ENCODE peak calls at places on chromosomes 3 and 15, in nine cellular contexts. S is GM13976, G is fibroblast of mammary gland, U is neural progenitor cell, J is sigmoid colon, A is epithelial cell of esophagus, O is heart left ventricle, P is A673, F is stomach. H is an unnamed sample.

GRCh38 chr3:107680698-107681097 is 157.9 kb downstream of the BBX start:
- DNase-seq in S (no peak), G (peak; percentile 41), U (no peak), J (no peak), A (no peak), O (no peak), P (no peak), F (no peak), H (no peak)

GRCh38 chr3:36800533-36801116 is 36.3 kb upstream of the DCLK3 start:
- DNase-seq in S (no peak), G (no peak), U (no peak), J (no peak), A (peak; percentile 64), O (no peak), P (no peak), F (no peak), H (no peak)

GRCh38 chr3:128247841-128248240 is 94.6 kb downstream of the EEFSEC start:
- DNase-seq in S (no peak), G (no peak), U (no peak), J (no peak), A (no peak), O (no peak), P (no peak), F (no peak), H (no peak)

GRCh38 chr3:12894629-12895028 is 53.3 kb upstream of the RPL32 start:
- DNase-seq in S (no peak), G (no peak), U (no peak), J (no peak), A (no peak), O (no peak), P (no peak), F (no peak), H (no peak)

GRCh38 chr3:128550471-128551126 is 57.6 kb upstream of the GATA2 start:
- DNase-seq in S (no peak), G (no peak), U (no peak), J (no peak), A (no peak), O (no peak), P (no peak), F (peak; percentile 15), H (no peak)

GRCh38 chr3:40741729-40742128 is 217.0 kb downstream of the ZNF621 start:
- DNase-seq in S (no peak), G (peak; percentile 78), U (peak; percentile 16), J (peak; percentile 82), A (no peak), O (peak; percentile 64), P (no peak), F (no peak), H (no peak)

GRCh38 chr15:62118446-62118964 is 46.6 kb downstream of the C2CD4B start:
- DNase-seq in S (no peak), G (peak; percentile 36), U (no peak), J (no peak), A (no peak), O (no peak), P (peak; percentile 40), F (no peak), H (no peak)

GRCh38 chr3:188051801-188052228 is 102.1 kb upstream of the LPP start:
- DNase-seq in S (no peak), G (peak; percentile 83), U (no peak), J (peak; percentile 91), A (no peak), O (peak; percentile 61), P (no peak), F (no peak), H (no peak)

GRCh38 chr15:77675806-77676415 is 43.2 kb upstream of the LINGO1 start:
- DNase-seq in S (no peak), G (no peak), U (no peak), J (no peak), A (no peak), O (peak; percentile 39), P (no peak), F (no peak), H (no peak)

GRCh38 chr3:41117398-41117870 is 81.9 kb upstream of the CTNNB1 start:
- DNase-seq in S (peak; percentile 70), G (peak; percentile 45), U (peak; percentile 15), J (peak; percentile 90), A (peak; percentile 99), O (peak; percentile 90), P (peak; percentile 45), F (peak; percentile 86), H (peak; percentile 65)

GRCh38 chr3:164236856-164237255 is 841.4 kb downstream of the SI start:
- DNase-seq in S (no peak), G (no peak), U (no peak), J (no peak), A (no peak), O (no peak), P (no peak), F (no peak), H (no peak)

GRCh38 chr15:59366368-59367021 is 6.2 kb downstream of the MYO1E start:
- DNase-seq in S (no peak), G (peak; percentile 50), U (no peak), J (no peak), A (peak; percentile 45), O (no peak), P (no peak), F (no peak), H (no peak)

GRCh38 chr3:190252080-190252479 is 70.2 kb downstream of the CLDN1 start:
- DNase-seq in S (no peak), G (peak; percentile 81), U (peak; percentile 3), J (no peak), A (peak; percentile 85), O (no peak), P (peak; percentile 74), F (no peak), H (no peak)

GRCh38 chr3:49346797-49347251 is 7.0 kb upstream of the USP4 start:
- DNase-seq in S (no peak), G (peak; percentile 77), U (no peak), J (no peak), A (peak; percentile 75), O (no peak), P (no peak), F (no peak), H (no peak)

GRCh38 chr3:84008623-84009022 is 950.2 kb upstream of the CADM2 start:
- DNase-seq in S (no peak), G (no peak), U (no peak), J (no peak), A (peak; percentile 63), O (no peak), P (no peak), F (no peak), H (no peak)

GRCh38 chr3:128814514-128815317 is 64.7 kb upstream of the ACAD9 start:
- DNase-seq in S (no peak), G (no peak), U (no peak), J (no peak), A (no peak), O (peak; percentile 59), P (no peak), F (no peak), H (no peak)

GRCh38 chr3:59103552-59103951 is 53.7 kb upstream of the CFAP20DC start:
- DNase-seq in S (no peak), G (no peak), U (no peak), J (no peak), A (no peak), O (no peak), P (no peak), F (no peak), H (no peak)

GRCh38 chr15:72342385-72342784 is 22.4 kb upstream of the CELF6 start:
- DNase-seq in S (peak; percentile 45), G (peak; percentile 28), U (peak; percentile 66), J (no peak), A (peak; percentile 51), O (no peak), P (peak; percentile 40), F (peak; percentile 32), H (no peak)
- TF ChIP-seq CTCF in S (no peak), G (peak; percentile 35), U (peak; percentile 56), J (no peak), A (peak; percentile 47), O (peak; percentile 54), P (peak; percentile 58), F (no peak), H (peak; percentile 18)

GRCh38 chr15:53872410-53872809 is 105.8 kb upstream of the UNC13C start:
- DNase-seq in S (no peak), G (no peak), U (no peak), J (no peak), A (peak; percentile 35), O (no peak), P (peak; percentile 2), F (no peak), H (no peak)

GRCh38 chr15:53869806-53870073 is 108.5 kb upstream of the UNC13C start:
- DNase-seq in S (no peak), G (no peak), U (no peak), J (no peak), A (no peak), O (no peak), P (no peak), F (no peak), H (no peak)

DNA sequence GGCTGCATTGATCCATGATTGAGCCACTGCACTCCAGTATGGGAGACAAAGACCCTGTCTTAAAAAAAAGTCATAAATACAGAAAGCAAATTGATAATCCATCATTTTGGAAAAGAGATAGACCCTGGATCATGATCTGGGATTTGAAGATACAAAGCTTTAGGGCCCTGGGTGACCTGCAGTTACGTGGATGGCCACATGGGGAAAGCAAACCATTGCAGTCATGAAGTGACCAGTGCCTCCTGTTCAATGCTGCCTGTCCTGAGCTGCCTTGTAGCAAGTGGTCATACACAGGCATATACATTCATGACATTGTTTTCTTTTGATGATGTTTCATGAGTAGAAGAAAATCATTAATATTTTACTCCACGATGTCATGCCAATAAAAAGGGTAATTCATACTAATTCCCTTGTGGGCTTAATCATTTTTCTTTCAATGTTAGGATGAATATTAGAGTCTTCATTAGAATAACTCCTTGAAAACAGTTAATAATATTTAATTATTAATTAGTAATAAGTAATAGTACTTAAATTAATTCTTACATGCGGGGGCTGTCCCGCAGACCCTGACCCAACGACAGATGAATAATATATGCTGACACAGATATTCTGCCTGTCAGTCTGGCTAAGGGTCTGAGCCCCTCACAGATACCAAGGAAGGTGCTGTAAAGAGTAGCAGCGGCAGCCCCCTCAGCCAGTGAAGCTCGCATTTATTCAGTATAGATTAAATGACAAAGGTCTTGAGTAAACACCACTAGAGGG is 109.0 kb upstream of the UNC13C start:
- DNase-seq in S (no peak), G (no peak), U (peak; percentile 9), J (no peak), A (peak; percentile 22), O (no peak), P (no peak), F (no peak), H (no peak)
- TF ChIP-seq CTCF in S (no peak), G (no peak), U (peak; percentile 31), J (no peak), A (peak; percentile 33), O (no peak), P (no peak), F (no peak), H (no peak)

DNA sequence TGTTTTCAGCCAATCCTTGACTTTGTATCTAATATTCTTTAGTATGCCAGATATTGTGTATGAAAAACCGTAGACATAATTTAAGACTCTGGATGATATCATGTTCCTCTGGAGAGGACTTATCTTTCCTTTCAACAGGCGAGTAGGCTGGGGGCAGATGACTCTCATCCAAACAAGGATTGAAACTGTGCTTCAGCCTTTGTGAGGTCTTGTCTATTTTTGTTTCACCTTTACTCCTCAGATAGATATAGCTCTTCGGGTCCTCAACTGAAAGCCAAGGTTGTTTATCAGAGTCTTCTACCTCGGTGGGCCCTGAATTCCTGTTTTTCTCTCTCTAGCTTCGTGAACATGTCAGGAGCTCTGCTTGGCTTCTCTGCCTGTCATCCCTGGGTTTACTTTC is 66.0 kb downstream of the C3orf20 start:
- DNase-seq in S (no peak), G (no peak), U (no peak), J (no peak), A (no peak), O (no peak), P (no peak), F (no peak), H (no peak)
- TF ChIP-seq CTCF in S (no peak), G (no peak), U (no peak), J (no peak), A (no peak), O (no peak), P (no peak), F (no peak), H (no peak)

GRCh38 chr3:14678015-14678503 is 3.1 kb downstream of the C3orf20 start:
- DNase-seq in S (no peak), G (no peak), U (no peak), J (no peak), A (no peak), O (no peak), P (no peak), F (no peak), H (no peak)
- TF ChIP-seq CTCF in S (no peak), G (no peak), U (no peak), J (no peak), A (no peak), O (no peak), P (no peak), F (no peak), H (no peak)